ENCODE peak calls at places on chromosomes 4 and X, in four cellular contexts. One of them, this sample, is unnamed.
A peak's percentile ranks its signal among the peaks of the same experiment; 100 is the strongest.

GRCh38 chr4:5969777-5970176 is 48.5 kb downstream of the C4orf50 start:
- DNase-seq in heart left ventricle: no peak
- DNase-seq in ovary: no peak
- DNase-seq in GM12892: no peak
- DNase-seq in this sample: peak; percentile 61

GRCh38 chr4:20086768-20087167 is 164.9 kb upstream of the SLIT2 start:
- DNase-seq in ovary: no peak
- DNase-seq in GM12892: no peak
- DNase-seq in heart left ventricle: no peak
- DNase-seq in this sample: no peak

GRCh38 chr4:105526656-105527055 is 25.8 kb upstream of the ARHGEF38 start:
- DNase-seq in ovary: no peak
- DNase-seq in heart left ventricle: no peak
- DNase-seq in GM12892: no peak
- DNase-seq in this sample: no peak

GRCh38 chrX:56505866-56506265 is 57.6 kb upstream of the UBQLN2 start:
- DNase-seq in GM12892: no peak
- DNase-seq in heart left ventricle: no peak
- DNase-seq in ovary: no peak
- DNase-seq in this sample: no peak

GRCh38 chrX:23699636-23700194 is 32.4 kb downstream of the PRDX4 start:
- DNase-seq in ovary: peak; percentile 53
- DNase-seq in GM12892: no peak
- DNase-seq in heart left ventricle: peak; percentile 32
- DNase-seq in this sample: no peak

GRCh38 chr4:153151535-153152452 is 52.4 kb upstream of the TRIM2 start:
- DNase-seq in GM12892: peak; percentile 21
- DNase-seq in heart left ventricle: no peak
- DNase-seq in ovary: peak; percentile 49
- DNase-seq in this sample: no peak

GRCh38 chr4:142248946-142249345 is 597.2 kb downstream of the INPP4B start:
- DNase-seq in heart left ventricle: no peak
- DNase-seq in ovary: no peak
- DNase-seq in GM12892: no peak
- DNase-seq in this sample: no peak

GRCh38 chr4:7938513-7939376 is 916 bp downstream of the AFAP1 start:
- DNase-seq in ovary: peak; percentile 47
- DNase-seq in GM12892: no peak
- DNase-seq in heart left ventricle: no peak
- DNase-seq in this sample: no peak

GRCh38 chrX:20060961-20061868 is 55.5 kb downstream of the MAP7D2 start:
- DNase-seq in heart left ventricle: no peak
- DNase-seq in ovary: no peak
- DNase-seq in GM12892: no peak
- DNase-seq in this sample: no peak

GRCh38 chr4:105352826-105353225 is 121.0 kb downstream of the PPA2 start:
- DNase-seq in ovary: no peak
- DNase-seq in GM12892: no peak
- DNase-seq in heart left ventricle: no peak
- DNase-seq in this sample: no peak

GRCh38 chrX:39946822-39947221 is 150.9 kb downstream of the BCOR start:
- DNase-seq in GM12892: no peak
- DNase-seq in ovary: no peak
- DNase-seq in heart left ventricle: no peak
- DNase-seq in this sample: no peak

GRCh38 chr4:186765138-186765537 is 41.5 kb upstream of the FAT1 start:
- DNase-seq in GM12892: no peak
- DNase-seq in ovary: no peak
- DNase-seq in heart left ventricle: no peak
- DNase-seq in this sample: no peak

GRCh38 chrX:49922291-49923241 is at the start of gene CLCN5:
- DNase-seq in GM12892: peak; percentile 71
- DNase-seq in ovary: peak; percentile 96
- DNase-seq in heart left ventricle: peak; percentile 96
- DNase-seq in this sample: peak; percentile 99
- TF ChIP-seq POLR2A in GM12892: peak; percentile 34
- TF ChIP-seq POLR2A in ovary: peak; percentile 43
- TF ChIP-seq POLR2A in heart left ventricle: peak; percentile 49
- TF ChIP-seq POLR2A in this sample: no peak

GRCh38 chr4:168831919-168832745 is 177.9 kb downstream of the CBR4 start:
- DNase-seq in heart left ventricle: peak; percentile 88
- DNase-seq in GM12892: peak; percentile 59
- DNase-seq in ovary: peak; percentile 90
- DNase-seq in this sample: peak; percentile 77
- TF ChIP-seq POLR2A in heart left ventricle: peak; percentile 97
- TF ChIP-seq POLR2A in GM12892: no peak
- TF ChIP-seq POLR2A in ovary: peak; percentile 97
- TF ChIP-seq POLR2A in this sample: no peak

DNA sequence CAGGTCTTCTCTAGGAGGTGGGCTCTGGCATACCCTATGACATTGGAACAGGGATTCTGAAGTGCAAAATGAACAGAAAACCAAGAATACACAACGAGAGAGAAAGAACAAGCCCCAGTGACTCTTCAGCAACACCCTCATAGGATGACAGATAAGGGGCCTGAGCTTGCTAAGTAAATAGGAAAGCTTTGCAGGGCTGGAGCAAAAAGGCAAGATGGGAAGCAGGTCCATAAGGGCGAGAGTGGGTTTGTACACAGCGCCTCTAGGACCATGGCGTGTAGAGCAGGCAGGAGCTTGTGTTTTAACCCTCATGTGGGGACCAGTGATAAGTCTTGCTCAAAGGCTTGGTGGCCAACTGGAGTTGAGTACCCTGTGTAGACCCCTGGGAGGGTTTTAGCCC is 45.8 kb downstream of the NELFA start:
- DNase-seq in GM12892: no peak
- DNase-seq in ovary: no peak
- DNase-seq in heart left ventricle: no peak
- DNase-seq in this sample: no peak
- TF ChIP-seq POLR2A in GM12892: no peak
- TF ChIP-seq POLR2A in ovary: no peak
- TF ChIP-seq POLR2A in heart left ventricle: no peak
- TF ChIP-seq POLR2A in this sample: no peak

DNA sequence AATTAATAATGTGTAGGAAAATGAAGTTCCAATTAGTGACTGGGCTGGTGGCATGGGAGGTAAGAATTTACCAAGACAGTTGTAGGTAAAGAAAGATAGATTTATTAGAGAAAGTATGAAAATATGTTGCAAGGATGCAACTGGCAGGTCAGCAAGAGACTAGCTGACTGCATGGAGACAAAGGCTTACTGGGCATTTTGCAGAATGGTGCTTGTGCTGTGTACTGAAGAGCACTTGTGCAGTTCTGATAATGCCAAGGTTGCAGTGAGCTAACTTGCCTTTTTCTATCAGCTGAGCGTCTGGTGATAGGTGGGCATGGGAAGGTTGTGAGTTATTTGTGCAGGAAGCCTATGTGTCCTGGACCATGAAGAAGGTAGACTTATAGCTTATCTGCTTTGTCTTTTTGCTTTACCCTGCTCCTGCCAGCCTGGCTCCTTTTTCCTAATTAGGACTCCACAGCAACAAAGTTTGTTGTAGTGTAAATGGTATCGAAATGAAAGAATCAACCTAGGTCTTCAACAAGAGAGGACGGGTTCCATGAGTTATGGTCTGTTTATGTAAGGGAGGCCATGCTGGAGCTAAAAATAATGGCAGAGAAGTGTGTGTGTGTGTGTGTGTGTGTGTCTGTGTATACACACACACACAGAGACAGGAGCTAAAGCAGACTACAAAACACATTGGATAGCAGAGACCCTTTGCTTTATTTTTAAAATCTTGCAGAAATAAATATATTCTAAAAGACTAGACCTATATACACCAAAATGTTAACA is 15.0 kb downstream of the BST1 start:
- DNase-seq in GM12892: no peak
- DNase-seq in ovary: no peak
- DNase-seq in heart left ventricle: no peak
- DNase-seq in this sample: no peak
- TF ChIP-seq POLR2A in GM12892: no peak
- TF ChIP-seq POLR2A in ovary: no peak
- TF ChIP-seq POLR2A in heart left ventricle: no peak
- TF ChIP-seq POLR2A in this sample: no peak

GRCh38 chr4:110165382-110166285 is 32.8 kb downstream of the ELOVL6 start:
- DNase-seq in heart left ventricle: no peak
- DNase-seq in ovary: no peak
- DNase-seq in GM12892: no peak
- DNase-seq in this sample: peak; percentile 23
- TF ChIP-seq POLR2A in heart left ventricle: no peak
- TF ChIP-seq POLR2A in ovary: no peak
- TF ChIP-seq POLR2A in GM12892: no peak
- TF ChIP-seq POLR2A in this sample: no peak

DNA sequence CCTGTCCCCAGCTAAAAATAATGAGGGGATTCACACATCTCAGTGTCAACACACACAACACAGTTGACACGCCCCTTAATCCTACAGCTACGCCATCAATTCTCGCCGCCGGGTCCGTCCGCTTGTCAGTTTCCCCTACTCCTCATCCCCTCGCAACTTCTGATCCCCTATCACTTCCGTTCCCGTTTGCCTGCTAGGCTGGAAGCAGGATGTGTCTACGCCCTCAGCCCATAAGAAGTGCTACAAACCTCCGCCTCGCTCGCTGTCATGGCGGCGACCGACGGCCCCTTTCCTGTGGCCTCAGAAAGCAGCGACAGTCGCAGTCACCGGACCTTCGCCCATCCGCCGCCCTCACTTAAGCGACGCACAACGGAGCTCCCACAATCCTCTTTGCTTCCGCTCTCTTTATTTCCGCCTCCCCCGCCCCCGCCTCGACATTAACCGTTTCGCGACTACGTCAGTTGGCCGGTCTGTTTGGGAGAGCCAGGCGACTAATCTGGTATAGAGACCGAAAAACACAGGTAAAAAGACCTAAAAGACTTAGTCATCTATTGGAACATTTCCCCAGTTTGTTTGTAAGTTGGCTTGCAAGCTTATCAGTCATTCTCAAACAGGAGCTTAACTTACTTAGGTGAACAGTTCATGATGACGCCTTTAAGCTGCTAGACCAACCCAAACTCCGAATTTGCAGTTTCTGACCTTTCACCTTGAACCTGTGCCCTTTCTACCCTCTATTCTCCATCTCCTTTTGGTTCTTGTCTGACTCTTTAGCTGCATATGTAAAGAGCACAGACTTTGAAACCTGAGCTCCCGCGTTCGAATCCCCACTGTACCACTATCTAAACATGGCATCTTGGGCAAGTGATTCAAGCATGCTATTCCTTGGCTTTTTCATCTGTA is at the start of gene SLC25A53:
- DNase-seq in GM12892: peak; percentile 25
- DNase-seq in heart left ventricle: peak; percentile 82
- DNase-seq in ovary: peak; percentile 73
- DNase-seq in this sample: peak; percentile 94
- TF ChIP-seq POLR2A in GM12892: peak; percentile 57
- TF ChIP-seq POLR2A in heart left ventricle: peak; percentile 23
- TF ChIP-seq POLR2A in ovary: peak; percentile 43
- TF ChIP-seq POLR2A in this sample: no peak

GRCh38 chrX:9542765-9543119 is 77.9 kb downstream of the TBL1X start:
- DNase-seq in heart left ventricle: no peak
- DNase-seq in ovary: no peak
- DNase-seq in GM12892: no peak
- DNase-seq in this sample: no peak

GRCh38 chrX:9537781-9538180 is 72.9 kb downstream of the TBL1X start:
- DNase-seq in heart left ventricle: no peak
- DNase-seq in ovary: no peak
- DNase-seq in GM12892: no peak
- DNase-seq in this sample: peak; percentile 54

GRCh38 chrX:9542106-9542764 is 77.4 kb downstream of the TBL1X start:
- DNase-seq in ovary: no peak
- DNase-seq in GM12892: no peak
- DNase-seq in heart left ventricle: no peak
- DNase-seq in this sample: peak; percentile 59

GRCh38 chrX:9538544-9539045 is 73.7 kb downstream of the TBL1X start:
- DNase-seq in ovary: no peak
- DNase-seq in GM12892: no peak
- DNase-seq in heart left ventricle: no peak
- DNase-seq in this sample: no peak

GRCh38 chrX:9539611-9540387 is 74.9 kb downstream of the TBL1X start:
- DNase-seq in heart left ventricle: no peak
- DNase-seq in GM12892: no peak
- DNase-seq in ovary: no peak
- DNase-seq in this sample: no peak
- TF ChIP-seq POLR2A in heart left ventricle: no peak
- TF ChIP-seq POLR2A in GM12892: no peak
- TF ChIP-seq POLR2A in ovary: no peak
- TF ChIP-seq POLR2A in this sample: no peak